ENCODE peak calls at places on chromosome 1, in seven cellular contexts. L is GM12864; W is naive thymus-derived CD4-positive, alpha-beta T cell; A is uterus; N is psoas muscle; P is BJ; I is lower lobe of right lung. V is an unnamed sample.

GRCh38 chr1:39652105-39652504 is 12.7 kb upstream of the HEYL start:
- DNase-seq in L (no peak), W (no peak), A (no peak), N (no peak), P (no peak), I (no peak), V (no peak)

GRCh38 chr1:178579562-178579961 is 66.7 kb downstream of the TEX35 start:
- DNase-seq in L (peak), W (no peak), A (no peak), N (no peak), P (no peak), I (no peak), V (no peak)

GRCh38 chr1:187622545-187622944 is 793.8 kb downstream of the PLA2G4A start:
- DNase-seq in L (no peak), W (no peak), A (no peak), N (no peak), P (no peak), I (no peak), V (no peak)

GRCh38 chr1:23951646-23952095 is 8.0 kb upstream of the PNRC2 start:
- DNase-seq in L (no peak), W (no peak), A (no peak), N (peak), P (peak), I (no peak), V (no peak)

GRCh38 chr1:47637111-47637685 is 199.4 kb downstream of the FOXD2 start:
- DNase-seq in L (no peak), W (no peak), A (no peak), N (no peak), P (no peak), I (no peak), V (no peak)

GRCh38 chr1:205258313-205259176 is 30.8 kb downstream of the TMCC2 start:
- DNase-seq in L (no peak), W (no peak), A (no peak), N (peak), P (no peak), I (no peak), V (no peak)

GRCh38 chr1:198880818-198881597 is 242.2 kb downstream of the PTPRC start:
- DNase-seq in L (no peak), W (no peak), A (no peak), N (no peak), P (peak), I (no peak), V (no peak)

GRCh38 chr1:201602413-201603265 is 63.7 kb downstream of the NAV1 start:
- DNase-seq in L (no peak), W (no peak), A (no peak), N (peak), P (peak), I (no peak), V (no peak)

GRCh38 chr1:48003741-48004503 is 6.7 kb upstream of the TRABD2B start:
- DNase-seq in L (no peak), W (no peak), A (no peak), N (no peak), P (no peak), I (no peak), V (no peak)

GRCh38 chr1:246317723-246318359 is 189.2 kb downstream of the SMYD3 start:
- DNase-seq in L (no peak), W (no peak), A (no peak), N (no peak), P (peak), I (no peak), V (no peak)

GRCh38 chr1:240800291-240800690 is 188.3 kb upstream of the GREM2 start:
- DNase-seq in L (no peak), W (no peak), A (no peak), N (no peak), P (no peak), I (no peak), V (no peak)

GRCh38 chr1:156368889-156369684 is at the start of gene RHBG:
- DNase-seq in L (no peak), W (no peak), A (no peak), N (peak), P (no peak), I (peak), V (no peak)

GRCh38 chr1:27538793-27539192 is 48.8 kb upstream of the WASF2 start:
- DNase-seq in L (no peak), W (no peak), A (no peak), N (no peak), P (no peak), I (no peak), V (no peak)

GRCh38 chr1:30425046-30425445 is 298.3 kb downstream of the MATN1 start:
- DNase-seq in L (no peak), W (no peak), A (no peak), N (no peak), P (no peak), I (no peak), V (no peak)

GRCh38 chr1:208164609-208165008 is 79.6 kb downstream of the PLXNA2 start:
- DNase-seq in L (no peak), W (no peak), A (no peak), N (no peak), P (no peak), I (no peak), V (no peak)

GRCh38 chr1:205645494-205645893 is 13.7 kb upstream of the ELK4 start:
- DNase-seq in L (no peak), W (no peak), A (no peak), N (no peak), P (no peak), I (no peak), V (no peak)

GRCh38 chr1:40808909-40809308 is 25.3 kb downstream of the KCNQ4 start:
- DNase-seq in L (no peak), W (no peak), A (no peak), N (no peak), P (no peak), I (no peak), V (no peak)

GRCh38 chr1:230231739-230232075 is 164.7 kb downstream of the GALNT2 start:
- DNase-seq in L (no peak), W (no peak), A (no peak), N (peak), P (no peak), I (peak), V (no peak)

GRCh38 chr1:24526940-24527542 is 24.4 kb downstream of the RCAN3 start:
- DNase-seq in L (no peak), W (peak), A (no peak), N (no peak), P (no peak), I (no peak), V (no peak)

DNA sequence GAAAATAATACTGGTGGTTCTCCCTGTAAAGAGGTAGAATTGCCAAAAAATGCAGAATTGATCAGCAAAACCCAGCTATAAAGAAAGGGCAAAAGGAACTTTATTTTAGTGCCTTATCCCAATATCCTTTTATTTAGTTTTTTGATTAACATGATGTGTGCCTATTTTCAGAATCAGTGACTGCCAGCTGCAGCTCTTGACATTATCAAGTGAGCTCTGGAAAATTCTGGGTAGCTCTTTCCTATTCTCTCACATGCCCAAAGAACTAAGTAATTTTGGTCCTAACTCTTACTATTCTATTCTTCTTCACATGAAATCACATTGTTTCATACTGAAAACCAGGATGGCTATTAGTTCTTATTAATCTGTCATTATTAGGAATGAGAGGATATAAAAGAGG is 22.1 kb downstream of the WNT2B start:
- DNase-seq in L (no peak), W (no peak), A (no peak), N (no peak), P (no peak), I (no peak), V (no peak)
- H3K4me3 ChIP-seq in L (no peak), W (no peak), A (no peak), N (no peak), P (no peak), I (no peak), V (no peak)

DNA sequence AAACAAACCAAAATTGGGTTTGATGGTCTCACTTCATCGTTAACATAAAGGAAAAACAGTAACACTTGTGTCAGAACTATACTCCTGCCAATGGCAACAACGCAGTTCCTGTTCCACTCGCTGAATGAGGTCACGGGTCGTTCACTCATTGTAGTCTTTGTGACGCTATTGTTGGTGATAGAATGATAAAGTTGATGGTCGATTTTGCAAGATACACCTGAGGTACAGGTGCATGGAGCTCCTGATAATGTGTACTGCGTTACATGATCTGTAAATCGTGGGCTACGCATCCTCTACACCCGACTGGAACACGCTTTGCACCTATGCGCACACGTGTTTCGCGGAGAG is 391 bp upstream of the CENPS start:
- DNase-seq in L (no peak), W (no peak), A (no peak), N (no peak), P (no peak), I (no peak), V (no peak)
- H3K4me3 ChIP-seq in L (peak), W (peak), A (no peak), N (peak), P (peak), I (peak), V (peak)

GRCh38 chr1:235997916-235998315 is 67.0 kb downstream of the NID1 start:
- DNase-seq in L (no peak), W (no peak), A (no peak), N (no peak), P (no peak), I (no peak), V (no peak)

GRCh38 chr1:235997049-235997448 is 67.8 kb downstream of the NID1 start:
- DNase-seq in L (no peak), W (no peak), A (no peak), N (no peak), P (no peak), I (no peak), V (no peak)

GRCh38 chr1:236000781-236001180 is 64.1 kb downstream of the NID1 start:
- DNase-seq in L (no peak), W (no peak), A (no peak), N (no peak), P (no peak), I (no peak), V (no peak)

GRCh38 chr1:235998812-235999211 is 66.1 kb downstream of the NID1 start:
- DNase-seq in L (peak), W (peak), A (no peak), N (no peak), P (no peak), I (no peak), V (no peak)

DNA sequence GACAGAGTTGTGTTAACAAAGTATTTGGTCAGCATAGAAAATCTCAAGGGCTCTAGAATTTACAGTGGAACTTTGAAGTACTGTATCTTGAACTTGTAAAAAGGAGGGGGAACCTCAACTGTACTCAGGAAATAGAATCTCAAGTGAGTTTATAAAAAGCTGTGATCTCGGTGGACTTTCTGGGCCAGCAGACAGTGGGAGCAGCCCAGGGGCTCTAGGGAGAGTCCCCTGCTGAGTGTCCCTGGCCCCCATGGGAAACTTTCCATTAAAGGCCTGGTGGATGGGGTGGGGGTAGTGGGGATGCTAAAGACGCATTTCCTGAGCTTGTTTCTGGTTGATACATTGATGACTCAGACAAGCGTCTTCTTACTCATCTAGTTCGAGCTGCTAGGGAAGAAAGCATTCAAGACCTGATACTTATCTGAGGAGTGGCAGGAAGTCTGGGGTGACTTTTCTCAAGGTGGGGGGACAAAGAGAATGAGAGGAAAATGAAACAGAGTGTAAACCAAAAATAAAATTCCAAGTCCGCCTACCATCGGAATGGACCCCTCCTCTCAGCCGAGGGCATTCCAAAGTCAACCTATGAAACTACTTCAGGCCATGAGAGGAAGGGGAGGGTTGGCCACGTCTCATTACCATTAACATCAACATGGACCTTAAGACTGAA is 65.5 kb downstream of the NID1 start:
- DNase-seq in L (peak), W (peak), A (no peak), N (no peak), P (peak), I (no peak), V (no peak)
- H3K4me3 ChIP-seq in L (no peak), W (no peak), A (no peak), N (no peak), P (no peak), I (no peak), V (no peak)

DNA sequence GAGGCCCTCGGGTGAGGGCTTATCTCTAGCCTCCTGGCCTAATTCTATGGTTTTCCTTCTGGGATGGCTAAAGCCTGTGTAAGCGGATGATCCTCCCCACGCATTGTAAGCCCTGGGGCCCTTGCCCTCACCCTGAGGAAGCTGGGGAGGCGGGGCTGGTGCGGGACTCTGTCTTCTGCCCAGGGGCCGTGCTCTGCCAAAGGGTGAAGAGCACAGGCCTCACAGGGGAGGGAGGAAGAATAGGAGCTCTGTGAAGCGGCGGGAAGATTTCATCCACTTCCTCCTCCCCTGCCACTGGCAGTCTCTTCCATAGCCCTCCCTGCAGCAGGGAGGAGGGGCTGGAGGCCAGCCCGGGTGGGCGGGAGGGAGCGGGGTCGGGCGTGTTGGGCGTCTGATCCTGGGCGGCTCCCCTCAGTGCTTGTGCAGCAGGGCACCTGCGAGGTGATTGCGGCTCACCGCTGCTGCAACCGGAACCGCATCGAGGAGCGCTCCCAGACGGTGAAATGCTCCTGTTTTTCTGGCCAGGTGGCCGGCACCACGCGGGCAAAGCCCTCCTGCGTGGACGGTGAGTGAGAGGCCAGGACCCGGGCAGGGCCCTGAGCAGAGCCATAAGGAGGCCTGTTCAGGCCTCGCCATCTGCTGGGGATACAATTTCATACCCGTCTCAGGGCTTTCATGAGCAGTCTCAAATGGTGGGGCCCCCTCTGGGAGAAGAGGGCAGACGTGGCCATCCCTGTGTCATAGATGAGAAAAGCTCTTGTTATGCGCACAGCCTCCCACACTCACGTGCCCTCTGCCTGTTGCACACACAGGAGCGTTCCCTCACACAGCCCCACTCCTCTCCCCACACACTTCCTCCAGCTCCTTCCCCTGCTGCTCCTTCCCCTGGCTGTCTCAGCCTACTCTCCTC is 7.7 kb upstream of the PPM1J start:
- DNase-seq in L (no peak), W (no peak), A (peak), N (no peak), P (no peak), I (no peak), V (peak)
- H3K4me3 ChIP-seq in L (no peak), W (no peak), A (no peak), N (peak), P (no peak), I (peak), V (peak)

DNA sequence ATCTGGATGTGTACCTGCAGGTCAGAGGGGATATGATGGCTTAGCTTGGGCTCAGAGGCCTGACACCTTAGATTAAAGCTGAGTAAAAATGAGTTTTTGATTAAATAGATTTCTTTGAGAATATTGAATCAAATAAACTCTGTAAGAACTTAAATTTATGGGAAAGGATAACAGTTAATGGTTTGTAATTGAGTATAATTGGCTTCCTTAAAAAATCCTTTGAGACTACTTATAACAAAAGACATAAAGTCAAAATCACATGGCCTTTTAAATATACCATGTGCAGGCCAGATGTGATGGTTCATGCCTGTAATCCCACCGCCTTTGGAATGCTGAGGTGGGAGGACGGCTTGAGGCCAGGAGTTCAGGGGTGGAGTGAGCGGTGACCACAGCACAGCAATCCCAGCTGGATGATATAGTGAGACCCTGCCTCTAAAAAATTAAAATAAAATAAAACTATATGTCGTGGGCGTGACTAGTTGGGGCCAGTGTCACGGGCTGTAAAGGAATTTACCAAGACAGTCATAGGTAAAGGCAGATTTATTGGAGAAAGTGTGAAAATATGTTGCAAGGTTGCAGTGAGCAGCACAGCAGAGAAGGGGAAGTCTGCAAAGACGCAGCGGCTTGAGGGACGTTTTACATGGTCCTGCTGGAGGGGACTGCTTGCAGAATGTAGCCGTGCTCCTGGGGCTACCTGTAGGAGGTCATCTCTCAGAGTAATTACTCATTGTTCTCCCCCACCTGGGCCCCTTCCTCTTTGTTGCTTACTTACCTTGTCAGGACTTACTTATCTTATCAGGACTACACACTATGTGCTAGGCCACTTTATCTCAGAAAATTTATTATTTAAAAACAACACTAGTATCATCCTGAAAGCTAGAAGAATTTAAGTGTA is 122.3 kb downstream of the ZMYM4 start:
- DNase-seq in L (no peak), W (no peak), A (no peak), N (no peak), P (no peak), I (no peak), V (no peak)
- H3K4me3 ChIP-seq in L (no peak), W (no peak), A (no peak), N (no peak), P (no peak), I (no peak), V (no peak)

GRCh38 chr1:1373493-1374067 is 1.4 kb downstream of the AURKAIP1 start:
- DNase-seq in L (no peak), W (no peak), A (peak), N (no peak), P (no peak), I (no peak), V (no peak)
- H3K4me3 ChIP-seq in L (peak), W (no peak), A (peak), N (peak), P (peak), I (peak), V (peak)

GRCh38 chr1:9651565-9652378 is at the start of gene PIK3CD:
- DNase-seq in L (no peak), W (peak), A (no peak), N (peak), P (no peak), I (peak), V (no peak)

GRCh38 chr1:9653783-9654517 is 2.4 kb downstream of the PIK3CD start:
- DNase-seq in L (no peak), W (peak), A (no peak), N (no peak), P (no peak), I (no peak), V (no peak)

GRCh38 chr1:9652379-9653194 is 1.1 kb downstream of the PIK3CD start:
- DNase-seq in L (no peak), W (peak), A (no peak), N (peak), P (no peak), I (peak), V (no peak)

GRCh38 chr1:9655127-9655723 is 3.7 kb downstream of the PIK3CD start:
- DNase-seq in L (peak), W (peak), A (no peak), N (no peak), P (no peak), I (no peak), V (no peak)

GRCh38 chr1:9653195-9653782 is 1.8 kb downstream of the PIK3CD start:
- DNase-seq in L (no peak), W (peak), A (no peak), N (no peak), P (no peak), I (no peak), V (no peak)
- H3K4me3 ChIP-seq in L (peak), W (peak), A (no peak), N (peak), P (no peak), I (peak), V (peak)

DNA sequence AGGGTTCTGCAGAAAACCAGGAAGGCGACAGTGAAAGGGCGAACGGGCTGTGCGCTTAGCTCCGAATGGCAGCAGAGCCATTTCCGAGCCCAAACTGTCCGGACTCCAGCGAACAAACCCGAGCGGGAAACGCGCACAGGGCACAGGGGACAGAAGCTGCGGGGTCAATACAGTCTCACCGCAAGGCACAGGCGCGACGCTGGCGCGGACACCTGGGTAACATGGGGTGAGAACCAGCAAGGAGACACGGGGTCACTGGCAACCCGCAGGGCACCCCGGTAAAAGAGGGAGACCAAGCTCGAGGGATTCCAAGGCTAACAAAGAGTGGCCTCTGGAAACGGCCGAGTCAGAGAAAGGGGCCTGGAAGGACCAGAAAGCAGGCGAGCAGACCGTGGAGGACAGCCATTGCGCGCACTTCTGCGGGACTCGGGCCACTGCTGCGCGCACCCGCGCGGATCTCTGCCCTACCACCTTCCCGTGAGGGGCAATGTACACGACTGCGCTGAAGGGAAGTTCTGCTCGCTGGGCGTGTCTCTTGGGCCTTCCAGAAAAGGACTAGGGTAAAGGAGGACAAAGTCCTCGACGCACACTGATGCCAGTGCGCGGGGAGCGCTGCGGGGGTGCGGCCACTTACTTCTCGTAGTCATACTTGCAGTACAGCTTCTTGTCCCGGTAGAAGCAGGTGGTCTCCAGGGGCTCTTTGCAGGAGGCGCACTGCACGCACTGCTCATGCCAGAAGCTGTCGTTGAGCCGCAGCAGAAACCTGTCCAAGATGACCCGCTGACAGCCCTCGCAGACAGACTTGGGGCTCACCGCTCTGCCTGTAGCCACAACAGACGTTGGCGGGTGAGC is 3.8 kb downstream of the LMX1A start:
- DNase-seq in L (no peak), W (no peak), A (no peak), N (no peak), P (no peak), I (no peak), V (no peak)
- H3K4me3 ChIP-seq in L (no peak), W (no peak), A (no peak), N (peak), P (no peak), I (no peak), V (peak)